ENCODE peak calls at places on chromosomes 6 and 20, in six cellular contexts. One of them, this sample, is unnamed.

GRCh38 chr6:89081423-89082322 is 1.1 kb downstream of the PNRC1 start:
- DNase-seq in NCI-H460: peak
- DNase-seq in NCI-H1092 treated with DMSO at 0.1 percent for 48 hours: peak
- DNase-seq in central memory CD4-positive, alpha-beta T cell: peak
- DNase-seq in tibial artery: peak
- DNase-seq in COLO829: peak
- DNase-seq in this sample: peak

GRCh38 chr6:130431346-130431745 is 65.5 kb downstream of the TMEM200A start:
- DNase-seq in NCI-H460: no peak
- DNase-seq in NCI-H1092 treated with DMSO at 0.1 percent for 48 hours: no peak
- DNase-seq in central memory CD4-positive, alpha-beta T cell: no peak
- DNase-seq in tibial artery: no peak
- DNase-seq in COLO829: no peak
- DNase-seq in this sample: no peak

GRCh38 chr6:27582928-27583725 is 110.2 kb upstream of the ZNF184 start:
- DNase-seq in NCI-H460: peak
- DNase-seq in NCI-H1092 treated with DMSO at 0.1 percent for 48 hours: no peak
- DNase-seq in central memory CD4-positive, alpha-beta T cell: no peak
- DNase-seq in tibial artery: no peak
- DNase-seq in COLO829: peak
- DNase-seq in this sample: peak

GRCh38 chr6:157760137-157760536 is 62.9 kb upstream of the SNX9 start:
- DNase-seq in NCI-H460: no peak
- DNase-seq in NCI-H1092 treated with DMSO at 0.1 percent for 48 hours: no peak
- DNase-seq in central memory CD4-positive, alpha-beta T cell: no peak
- DNase-seq in tibial artery: no peak
- DNase-seq in COLO829: no peak
- DNase-seq in this sample: no peak

GRCh38 chr6:147509900-147510299 is 1.4 kb downstream of the SAMD5 start:
- DNase-seq in NCI-H460: no peak
- DNase-seq in NCI-H1092 treated with DMSO at 0.1 percent for 48 hours: no peak
- DNase-seq in central memory CD4-positive, alpha-beta T cell: no peak
- DNase-seq in tibial artery: no peak
- DNase-seq in COLO829: no peak
- DNase-seq in this sample: no peak

GRCh38 chr6:112180095-112180820 is 74.1 kb downstream of the LAMA4 start:
- DNase-seq in NCI-H460: peak
- DNase-seq in NCI-H1092 treated with DMSO at 0.1 percent for 48 hours: peak
- DNase-seq in central memory CD4-positive, alpha-beta T cell: peak
- DNase-seq in tibial artery: no peak
- DNase-seq in COLO829: peak
- DNase-seq in this sample: peak

GRCh38 chr6:38566295-38566694 is 73.4 kb downstream of the BTBD9 start:
- DNase-seq in NCI-H460: no peak
- DNase-seq in NCI-H1092 treated with DMSO at 0.1 percent for 48 hours: no peak
- DNase-seq in central memory CD4-positive, alpha-beta T cell: no peak
- DNase-seq in tibial artery: no peak
- DNase-seq in COLO829: no peak
- DNase-seq in this sample: no peak

GRCh38 chr6:133410628-133411027 is 169.5 kb downstream of the EYA4 start:
- DNase-seq in NCI-H460: no peak
- DNase-seq in NCI-H1092 treated with DMSO at 0.1 percent for 48 hours: no peak
- DNase-seq in central memory CD4-positive, alpha-beta T cell: no peak
- DNase-seq in tibial artery: no peak
- DNase-seq in COLO829: no peak
- DNase-seq in this sample: no peak

GRCh38 chr20:32445539-32446273 is 87.6 kb downstream of the ASXL1 start:
- DNase-seq in NCI-H460: no peak
- DNase-seq in NCI-H1092 treated with DMSO at 0.1 percent for 48 hours: peak
- DNase-seq in central memory CD4-positive, alpha-beta T cell: no peak
- DNase-seq in tibial artery: peak
- DNase-seq in COLO829: no peak
- DNase-seq in this sample: peak

GRCh38 chr20:1469925-1470571 is 3.4 kb upstream of the NSFL1C start:
- DNase-seq in NCI-H460: peak
- DNase-seq in NCI-H1092 treated with DMSO at 0.1 percent for 48 hours: peak
- DNase-seq in central memory CD4-positive, alpha-beta T cell: no peak
- DNase-seq in tibial artery: peak
- DNase-seq in COLO829: peak
- DNase-seq in this sample: peak

GRCh38 chr6:106658469-106658868 is 29.1 kb downstream of the QRSL1 start:
- DNase-seq in NCI-H460: no peak
- DNase-seq in NCI-H1092 treated with DMSO at 0.1 percent for 48 hours: no peak
- DNase-seq in central memory CD4-positive, alpha-beta T cell: no peak
- DNase-seq in tibial artery: no peak
- DNase-seq in COLO829: no peak
- DNase-seq in this sample: peak

GRCh38 chr6:90222724-90223198 is 73.9 kb downstream of the BACH2 start:
- DNase-seq in NCI-H460: no peak
- DNase-seq in NCI-H1092 treated with DMSO at 0.1 percent for 48 hours: no peak
- DNase-seq in central memory CD4-positive, alpha-beta T cell: no peak
- DNase-seq in tibial artery: no peak
- DNase-seq in COLO829: no peak
- DNase-seq in this sample: no peak

GRCh38 chr6:104995989-104996617 is 39.2 kb downstream of the LIN28B start:
- DNase-seq in NCI-H460: no peak
- DNase-seq in NCI-H1092 treated with DMSO at 0.1 percent for 48 hours: no peak
- DNase-seq in central memory CD4-positive, alpha-beta T cell: no peak
- DNase-seq in tibial artery: no peak
- DNase-seq in COLO829: no peak
- DNase-seq in this sample: peak